ENCODE peak calls at places on chromosome 1, in six cellular contexts. One of them, this sample, is unnamed.

GRCh38 chr1:39507230-39507928 is 15.9 kb downstream of the BMP8A start:
- DNase-seq in left ventricle myocardium inferior: no peak
- DNase-seq in mucosa of descending colon: no peak
- DNase-seq in stomach: no peak
- DNase-seq in psoas muscle: no peak
- DNase-seq in fibroblast of pulmonary artery: no peak
- DNase-seq in this sample: peak

GRCh38 chr1:28208818-28209441 is 23.9 kb downstream of the DNAJC8 start:
- DNase-seq in left ventricle myocardium inferior: peak
- DNase-seq in mucosa of descending colon: peak
- DNase-seq in stomach: peak
- DNase-seq in psoas muscle: peak
- DNase-seq in fibroblast of pulmonary artery: peak
- DNase-seq in this sample: no peak

GRCh38 chr1:55037733-55038551 is 1.4 kb upstream of the PCSK9 start:
- DNase-seq in left ventricle myocardium inferior: no peak
- DNase-seq in mucosa of descending colon: no peak
- DNase-seq in stomach: no peak
- DNase-seq in psoas muscle: no peak
- DNase-seq in fibroblast of pulmonary artery: no peak
- DNase-seq in this sample: peak

GRCh38 chr1:245045087-245045881 is 109.5 kb upstream of the KIF26B start:
- DNase-seq in left ventricle myocardium inferior: no peak
- DNase-seq in mucosa of descending colon: peak
- DNase-seq in stomach: peak
- DNase-seq in psoas muscle: no peak
- DNase-seq in fibroblast of pulmonary artery: peak
- DNase-seq in this sample: peak

GRCh38 chr1:84634536-84635205 is 55.6 kb downstream of the SSX2IP start:
- DNase-seq in left ventricle myocardium inferior: no peak
- DNase-seq in mucosa of descending colon: peak
- DNase-seq in stomach: no peak
- DNase-seq in psoas muscle: no peak
- DNase-seq in fibroblast of pulmonary artery: no peak
- DNase-seq in this sample: no peak

GRCh38 chr1:222712253-222713090 is at the start of the genes AIDA and BROX:
- DNase-seq in left ventricle myocardium inferior: peak
- DNase-seq in mucosa of descending colon: peak
- DNase-seq in stomach: peak
- DNase-seq in psoas muscle: peak
- DNase-seq in fibroblast of pulmonary artery: peak
- DNase-seq in this sample: peak

GRCh38 chr1:23845163-23845562 is 19.9 kb upstream of the HMGCL start:
- DNase-seq in left ventricle myocardium inferior: no peak
- DNase-seq in mucosa of descending colon: no peak
- DNase-seq in stomach: no peak
- DNase-seq in psoas muscle: no peak
- DNase-seq in fibroblast of pulmonary artery: no peak
- DNase-seq in this sample: no peak

GRCh38 chr1:195604287-195604686 is 1004.0 kb downstream of the KCNT2 start:
- DNase-seq in left ventricle myocardium inferior: no peak
- DNase-seq in mucosa of descending colon: no peak
- DNase-seq in stomach: no peak
- DNase-seq in psoas muscle: no peak
- DNase-seq in fibroblast of pulmonary artery: peak
- DNase-seq in this sample: no peak

GRCh38 chr1:228647523-228648444 is 87.5 kb upstream of the RHOU start:
- DNase-seq in left ventricle myocardium inferior: peak
- DNase-seq in mucosa of descending colon: peak
- DNase-seq in stomach: peak
- DNase-seq in psoas muscle: no peak
- DNase-seq in fibroblast of pulmonary artery: peak
- DNase-seq in this sample: peak

GRCh38 chr1:5927506-5928370 is 64.5 kb downstream of the NPHP4 start:
- DNase-seq in left ventricle myocardium inferior: no peak
- DNase-seq in mucosa of descending colon: peak
- DNase-seq in stomach: no peak
- DNase-seq in psoas muscle: no peak
- DNase-seq in fibroblast of pulmonary artery: no peak
- DNase-seq in this sample: no peak

GRCh38 chr1:234170622-234171021 is 202.6 kb upstream of the COA6 start:
- DNase-seq in left ventricle myocardium inferior: no peak
- DNase-seq in mucosa of descending colon: no peak
- DNase-seq in stomach: no peak
- DNase-seq in psoas muscle: no peak
- DNase-seq in fibroblast of pulmonary artery: no peak
- DNase-seq in this sample: no peak

GRCh38 chr1:11691302-11691914 is at the start of gene DRAXIN:
- DNase-seq in left ventricle myocardium inferior: no peak
- DNase-seq in mucosa of descending colon: no peak
- DNase-seq in stomach: no peak
- DNase-seq in psoas muscle: no peak
- DNase-seq in fibroblast of pulmonary artery: no peak
- DNase-seq in this sample: no peak

GRCh38 chr1:242146640-242147039 is 147.7 kb upstream of the MAP1LC3C start:
- DNase-seq in left ventricle myocardium inferior: no peak
- DNase-seq in mucosa of descending colon: no peak
- DNase-seq in stomach: no peak
- DNase-seq in psoas muscle: no peak
- DNase-seq in fibroblast of pulmonary artery: no peak
- DNase-seq in this sample: no peak

GRCh38 chr1:46198026-46198826 is at the start of gene POMGNT1:
- DNase-seq in left ventricle myocardium inferior: peak
- DNase-seq in mucosa of descending colon: peak
- DNase-seq in stomach: peak
- DNase-seq in psoas muscle: peak
- DNase-seq in fibroblast of pulmonary artery: peak
- DNase-seq in this sample: peak

GRCh38 chr1:35558374-35559316 is 1.0 kb downstream of the NCDN start:
- DNase-seq in left ventricle myocardium inferior: no peak
- DNase-seq in mucosa of descending colon: no peak
- DNase-seq in stomach: no peak
- DNase-seq in psoas muscle: no peak
- DNase-seq in fibroblast of pulmonary artery: peak
- DNase-seq in this sample: peak

GRCh38 chr1:198763298-198763714 is 124.5 kb downstream of the PTPRC start:
- DNase-seq in left ventricle myocardium inferior: no peak
- DNase-seq in mucosa of descending colon: peak
- DNase-seq in stomach: no peak
- DNase-seq in psoas muscle: no peak
- DNase-seq in fibroblast of pulmonary artery: peak
- DNase-seq in this sample: no peak

GRCh38 chr1:155320252-155320651 is 442 bp upstream of the RUSC1 start:
- DNase-seq in left ventricle myocardium inferior: no peak
- DNase-seq in mucosa of descending colon: no peak
- DNase-seq in stomach: no peak
- DNase-seq in psoas muscle: no peak
- DNase-seq in fibroblast of pulmonary artery: no peak
- DNase-seq in this sample: no peak

GRCh38 chr1:155322953-155323728 is 2.4 kb downstream of the RUSC1 start:
- DNase-seq in left ventricle myocardium inferior: peak
- DNase-seq in mucosa of descending colon: peak
- DNase-seq in stomach: peak
- DNase-seq in psoas muscle: peak
- DNase-seq in fibroblast of pulmonary artery: peak
- DNase-seq in this sample: peak

GRCh38 chr1:155322571-155322952 is 1.9 kb downstream of the RUSC1 start:
- DNase-seq in left ventricle myocardium inferior: no peak
- DNase-seq in mucosa of descending colon: peak
- DNase-seq in stomach: no peak
- DNase-seq in psoas muscle: no peak
- DNase-seq in fibroblast of pulmonary artery: peak
- DNase-seq in this sample: peak

GRCh38 chr1:155320661-155321576 is at the start of gene RUSC1:
- DNase-seq in left ventricle myocardium inferior: peak
- DNase-seq in mucosa of descending colon: peak
- DNase-seq in stomach: peak
- DNase-seq in psoas muscle: peak
- DNase-seq in fibroblast of pulmonary artery: peak
- DNase-seq in this sample: peak

GRCh38 chr1:155321577-155322497 is 1.1 kb downstream of the RUSC1 start:
- DNase-seq in left ventricle myocardium inferior: no peak
- DNase-seq in mucosa of descending colon: no peak
- DNase-seq in stomach: no peak
- DNase-seq in psoas muscle: no peak
- DNase-seq in fibroblast of pulmonary artery: no peak
- DNase-seq in this sample: peak
- H3K4me3 ChIP-seq in left ventricle myocardium inferior: peak
- H3K4me3 ChIP-seq in mucosa of descending colon: no peak
- H3K4me3 ChIP-seq in stomach: peak
- H3K4me3 ChIP-seq in psoas muscle: peak
- H3K4me3 ChIP-seq in fibroblast of pulmonary artery: peak
- H3K4me3 ChIP-seq in this sample: peak

GRCh38 chr1:178341218-178341956 is 155.4 kb downstream of the CLEC20A start:
- DNase-seq in left ventricle myocardium inferior: peak
- DNase-seq in mucosa of descending colon: peak
- DNase-seq in stomach: peak
- DNase-seq in psoas muscle: peak
- DNase-seq in fibroblast of pulmonary artery: peak
- DNase-seq in this sample: peak
- H3K4me3 ChIP-seq in left ventricle myocardium inferior: peak
- H3K4me3 ChIP-seq in mucosa of descending colon: no peak
- H3K4me3 ChIP-seq in stomach: peak
- H3K4me3 ChIP-seq in psoas muscle: peak
- H3K4me3 ChIP-seq in fibroblast of pulmonary artery: peak
- H3K4me3 ChIP-seq in this sample: no peak

GRCh38 chr1:208052135-208052534 is 141.2 kb upstream of the CD34 start:
- DNase-seq in left ventricle myocardium inferior: no peak
- DNase-seq in mucosa of descending colon: no peak
- DNase-seq in stomach: no peak
- DNase-seq in psoas muscle: no peak
- DNase-seq in fibroblast of pulmonary artery: no peak
- DNase-seq in this sample: peak

GRCh38 chr1:208048904-208049303 is 138.0 kb upstream of the CD34 start:
- DNase-seq in left ventricle myocardium inferior: no peak
- DNase-seq in mucosa of descending colon: no peak
- DNase-seq in stomach: no peak
- DNase-seq in psoas muscle: no peak
- DNase-seq in fibroblast of pulmonary artery: no peak
- DNase-seq in this sample: no peak

GRCh38 chr1:208053661-208054060 is 142.7 kb upstream of the CD34 start:
- DNase-seq in left ventricle myocardium inferior: no peak
- DNase-seq in mucosa of descending colon: no peak
- DNase-seq in stomach: no peak
- DNase-seq in psoas muscle: no peak
- DNase-seq in fibroblast of pulmonary artery: no peak
- DNase-seq in this sample: no peak

GRCh38 chr1:208052926-208053407 is 142.0 kb upstream of the CD34 start:
- DNase-seq in left ventricle myocardium inferior: no peak
- DNase-seq in mucosa of descending colon: no peak
- DNase-seq in stomach: no peak
- DNase-seq in psoas muscle: no peak
- DNase-seq in fibroblast of pulmonary artery: no peak
- DNase-seq in this sample: no peak

GRCh38 chr1:208051651-208052050 is 140.7 kb upstream of the CD34 start:
- DNase-seq in left ventricle myocardium inferior: no peak
- DNase-seq in mucosa of descending colon: no peak
- DNase-seq in stomach: no peak
- DNase-seq in psoas muscle: no peak
- DNase-seq in fibroblast of pulmonary artery: no peak
- DNase-seq in this sample: no peak
- H3K4me3 ChIP-seq in left ventricle myocardium inferior: no peak
- H3K4me3 ChIP-seq in mucosa of descending colon: no peak
- H3K4me3 ChIP-seq in stomach: no peak
- H3K4me3 ChIP-seq in psoas muscle: no peak
- H3K4me3 ChIP-seq in fibroblast of pulmonary artery: no peak
- H3K4me3 ChIP-seq in this sample: no peak

GRCh38 chr1:20184997-20185833 is 681 bp upstream of the UBXN10 start:
- DNase-seq in left ventricle myocardium inferior: no peak
- DNase-seq in mucosa of descending colon: peak
- DNase-seq in stomach: no peak
- DNase-seq in psoas muscle: no peak
- DNase-seq in fibroblast of pulmonary artery: no peak
- DNase-seq in this sample: no peak

GRCh38 chr1:20184481-20184900 is 1.4 kb upstream of the UBXN10 start:
- DNase-seq in left ventricle myocardium inferior: no peak
- DNase-seq in mucosa of descending colon: no peak
- DNase-seq in stomach: no peak
- DNase-seq in psoas muscle: no peak
- DNase-seq in fibroblast of pulmonary artery: peak
- DNase-seq in this sample: no peak

GRCh38 chr1:20187103-20187812 is 940 bp upstream of the PLA2G2C start:
- DNase-seq in left ventricle myocardium inferior: no peak
- DNase-seq in mucosa of descending colon: peak
- DNase-seq in stomach: peak
- DNase-seq in psoas muscle: no peak
- DNase-seq in fibroblast of pulmonary artery: no peak
- DNase-seq in this sample: no peak

GRCh38 chr1:20187813-20188454 is 1.6 kb upstream of the PLA2G2C start:
- DNase-seq in left ventricle myocardium inferior: no peak
- DNase-seq in mucosa of descending colon: no peak
- DNase-seq in stomach: no peak
- DNase-seq in psoas muscle: no peak
- DNase-seq in fibroblast of pulmonary artery: no peak
- DNase-seq in this sample: no peak

GRCh38 chr1:20185834-20186782 is at the start of the genes PLA2G2C and UBXN10:
- DNase-seq in left ventricle myocardium inferior: peak
- DNase-seq in mucosa of descending colon: peak
- DNase-seq in stomach: peak
- DNase-seq in psoas muscle: peak
- DNase-seq in fibroblast of pulmonary artery: no peak
- DNase-seq in this sample: peak
- H3K4me3 ChIP-seq in left ventricle myocardium inferior: peak
- H3K4me3 ChIP-seq in mucosa of descending colon: peak
- H3K4me3 ChIP-seq in stomach: peak
- H3K4me3 ChIP-seq in psoas muscle: peak
- H3K4me3 ChIP-seq in fibroblast of pulmonary artery: no peak
- H3K4me3 ChIP-seq in this sample: no peak

DNA sequence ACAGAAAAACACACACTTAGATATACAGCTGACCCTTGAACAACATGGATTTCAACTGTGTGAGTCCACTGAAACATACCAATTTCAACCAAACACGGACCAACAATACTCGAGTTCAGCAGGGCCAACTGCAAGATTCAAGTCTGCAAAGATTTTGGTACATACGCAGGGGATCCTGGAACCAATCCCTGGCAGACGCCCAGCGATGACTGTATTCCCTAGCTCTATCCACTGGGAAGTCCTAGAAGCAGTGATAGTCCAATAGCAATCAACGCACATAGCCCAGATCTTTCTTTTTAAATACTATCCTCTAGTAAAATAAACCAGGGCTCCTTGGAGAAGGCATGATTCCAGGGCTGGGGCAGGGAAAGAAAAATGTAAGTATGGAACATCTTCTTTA is 9.0 kb downstream of the DDX59 start:
- DNase-seq in left ventricle myocardium inferior: peak
- DNase-seq in mucosa of descending colon: no peak
- DNase-seq in stomach: no peak
- DNase-seq in psoas muscle: peak
- DNase-seq in fibroblast of pulmonary artery: peak
- DNase-seq in this sample: peak
- H3K4me3 ChIP-seq in left ventricle myocardium inferior: no peak
- H3K4me3 ChIP-seq in mucosa of descending colon: no peak
- H3K4me3 ChIP-seq in stomach: no peak
- H3K4me3 ChIP-seq in psoas muscle: no peak
- H3K4me3 ChIP-seq in fibroblast of pulmonary artery: no peak
- H3K4me3 ChIP-seq in this sample: no peak

GRCh38 chr1:203290261-203291089 is 14.8 kb upstream of the BTG2 start:
- DNase-seq in left ventricle myocardium inferior: peak
- DNase-seq in mucosa of descending colon: peak
- DNase-seq in stomach: peak
- DNase-seq in psoas muscle: peak
- DNase-seq in fibroblast of pulmonary artery: peak
- DNase-seq in this sample: peak
- H3K4me3 ChIP-seq in left ventricle myocardium inferior: peak
- H3K4me3 ChIP-seq in mucosa of descending colon: no peak
- H3K4me3 ChIP-seq in stomach: peak
- H3K4me3 ChIP-seq in psoas muscle: peak
- H3K4me3 ChIP-seq in fibroblast of pulmonary artery: no peak
- H3K4me3 ChIP-seq in this sample: no peak

This sample was measured in aorta.